ENCODE peak calls at places on chromosomes 4 and X, in eight cellular contexts. C is hepatocyte; Z is stomach; A is Panc1; Y is CD8-positive, alpha-beta T cell; G is CD4-positive, CD25-positive, alpha-beta regulatory T cell; W is GM06990; L is body of pancreas. T is an unnamed sample.

GRCh38 chrX:72395252-72395651 is 89.5 kb upstream of the CITED1 start:
- DNase-seq in C (no peak), Z (no peak), A (no peak), Y (no peak), G (no peak), W (no peak), L (no peak), T (no peak)

GRCh38 chr4:124202106-124202505 is 510.4 kb downstream of the ANKRD50 start:
- DNase-seq in C (peak; percentile 24), Z (no peak), A (no peak), Y (no peak), G (no peak), W (no peak), L (peak; percentile 17), T (no peak)

GRCh38 chr4:7193040-7193958 is 961 bp downstream of the SORCS2 start:
- DNase-seq in C (no peak), Z (no peak), A (no peak), Y (no peak), G (no peak), W (no peak), L (no peak), T (no peak)

GRCh38 chr4:43410636-43411035 is 518.1 kb downstream of the GRXCR1 start:
- DNase-seq in C (no peak), Z (no peak), A (no peak), Y (no peak), G (no peak), W (no peak), L (no peak), T (no peak)

GRCh38 chr4:145218251-145218650 is 37.9 kb upstream of the OTUD4 start:
- DNase-seq in C (no peak), Z (no peak), A (no peak), Y (no peak), G (no peak), W (peak; percentile 19), L (no peak), T (no peak)

GRCh38 chr4:188110741-188111458 is 1.5 kb upstream of the TRIML2 start:
- DNase-seq in C (no peak), Z (no peak), A (no peak), Y (no peak), G (no peak), W (no peak), L (no peak), T (no peak)

GRCh38 chrX:18970465-18970864 is 13.4 kb downstream of the PHKA2 start:
- DNase-seq in C (no peak), Z (no peak), A (no peak), Y (no peak), G (no peak), W (no peak), L (no peak), T (no peak)

GRCh38 chrX:63686878-63687714 is 97.9 kb downstream of the ARHGEF9 start:
- DNase-seq in C (peak; percentile 35), Z (no peak), A (peak; percentile 35), Y (no peak), G (no peak), W (peak; percentile 9), L (no peak), T (peak; percentile 36)

GRCh38 chr4:7590205-7590604 is 155.5 kb upstream of the PSAPL1 start:
- DNase-seq in C (no peak), Z (no peak), A (no peak), Y (no peak), G (no peak), W (no peak), L (no peak), T (no peak)

GRCh38 chr4:17713779-17714178 is 67.6 kb downstream of the FAM184B start:
- DNase-seq in C (no peak), Z (no peak), A (no peak), Y (no peak), G (no peak), W (no peak), L (no peak), T (no peak)

GRCh38 chrX:53684415-53685192 is 1.9 kb downstream of the HUWE1 start:
- DNase-seq in C (no peak), Z (no peak), A (no peak), Y (no peak), G (no peak), W (no peak), L (no peak), T (no peak)

GRCh38 chrX:101219116-101219839 is at the start of gene DRP2:
- DNase-seq in C (no peak), Z (no peak), A (no peak), Y (no peak), G (no peak), W (no peak), L (no peak), T (no peak)

GRCh38 chrX:96763608-96764007 is 79.0 kb downstream of the DIAPH2 start:
- DNase-seq in C (no peak), Z (no peak), A (no peak), Y (no peak), G (no peak), W (no peak), L (no peak), T (no peak)

GRCh38 chrX:96761566-96761965 is 76.9 kb downstream of the DIAPH2 start:
- DNase-seq in C (no peak), Z (no peak), A (no peak), Y (no peak), G (no peak), W (no peak), L (no peak), T (no peak)

GRCh38 chrX:96770315-96770714 is 85.7 kb downstream of the DIAPH2 start:
- DNase-seq in C (peak; percentile 36), Z (no peak), A (no peak), Y (no peak), G (no peak), W (no peak), L (no peak), T (no peak)

DNA sequence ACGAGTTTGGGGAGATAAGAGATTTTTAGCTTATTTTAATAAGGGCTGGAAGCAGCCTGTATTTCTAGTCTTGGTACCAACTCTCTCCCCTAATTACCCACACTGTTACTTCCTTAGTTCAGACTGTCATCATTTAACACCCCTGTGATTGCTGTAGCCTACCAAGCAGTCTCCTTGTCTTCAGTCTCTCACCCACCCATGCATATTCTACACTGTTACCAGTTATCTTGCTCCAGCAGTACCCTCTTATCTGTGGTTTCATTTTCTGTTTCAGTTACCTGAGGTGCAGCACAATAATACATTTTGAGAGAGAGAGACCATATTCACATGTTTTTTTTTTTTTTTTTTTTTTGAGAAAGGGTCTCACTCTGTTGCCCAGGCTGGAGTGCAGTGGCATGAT is 80.2 kb downstream of the DIAPH2 start:
- DNase-seq in C (no peak), Z (no peak), A (no peak), Y (no peak), G (no peak), W (no peak), L (no peak), T (no peak)
- H3K27me3 ChIP-seq in C (no peaks in the 10 kb centered on the region), Z (no peaks in the 10 kb centered on the region), A (no peaks in the 10 kb centered on the region), Y (no peaks in the 10 kb centered on the region), G (no peaks in the 10 kb centered on the region), W (no peaks in the 10 kb centered on the region), L (no peaks in the 10 kb centered on the region), T (no peaks in the 10 kb centered on the region)

DNA sequence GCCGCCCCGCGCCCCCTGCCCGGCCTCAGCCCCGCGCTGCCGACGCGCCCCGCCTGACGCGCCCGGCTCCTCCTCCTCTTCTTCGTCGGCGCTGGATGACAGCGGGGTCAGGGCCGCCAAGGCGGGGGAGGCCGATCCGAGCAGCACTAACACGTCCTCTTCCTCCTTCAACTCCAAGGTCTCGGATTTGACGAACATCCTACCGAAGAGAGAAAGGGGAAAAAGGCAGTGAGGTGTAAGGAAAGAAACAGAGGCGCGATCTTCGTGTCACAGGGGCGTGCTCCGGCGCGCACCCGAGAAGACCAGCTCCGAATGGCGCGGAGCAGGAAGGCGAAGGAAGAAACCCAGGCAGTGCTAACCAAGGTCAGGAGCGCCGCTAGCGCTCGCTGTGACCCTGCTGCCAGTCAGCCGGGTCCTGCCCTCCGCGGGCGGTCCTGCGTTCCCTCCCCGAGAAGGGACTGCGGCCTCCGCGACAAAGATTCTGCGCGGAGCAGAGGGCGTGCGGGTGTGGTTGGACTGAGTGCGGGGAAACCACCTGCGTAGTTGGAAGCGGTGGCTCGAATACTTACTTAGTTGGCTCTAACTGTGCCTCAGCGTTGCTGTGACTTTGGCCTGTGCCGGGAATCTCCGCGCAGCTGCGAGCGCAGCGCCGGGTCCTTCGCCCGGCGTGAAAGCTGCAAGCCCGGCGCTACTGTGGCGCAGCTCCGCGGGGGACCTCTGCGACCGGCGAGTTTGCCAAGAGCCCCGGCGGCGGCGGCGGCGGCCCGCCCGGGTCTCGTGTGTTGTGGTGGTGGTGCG is 503 bp downstream of the NEUROG2 start:
- DNase-seq in C (peak; percentile 46), Z (no peak), A (no peak), Y (no peak), G (peak; percentile 13), W (peak; percentile 79), L (peak; percentile 24), T (peak; percentile 57)
- H3K27me3 ChIP-seq in C (peaks cover 98% of the 10 kb centered on the region), Z (peaks cover 96% of the 10 kb centered on the region), A (peaks cover 26% of the 10 kb centered on the region), Y (peaks cover 74% of the 10 kb centered on the region), G (peaks cover 67% of the 10 kb centered on the region), W (no peaks in the 10 kb centered on the region), L (peaks cover 55% of the 10 kb centered on the region), T (peaks cover 77% of the 10 kb centered on the region)

DNA sequence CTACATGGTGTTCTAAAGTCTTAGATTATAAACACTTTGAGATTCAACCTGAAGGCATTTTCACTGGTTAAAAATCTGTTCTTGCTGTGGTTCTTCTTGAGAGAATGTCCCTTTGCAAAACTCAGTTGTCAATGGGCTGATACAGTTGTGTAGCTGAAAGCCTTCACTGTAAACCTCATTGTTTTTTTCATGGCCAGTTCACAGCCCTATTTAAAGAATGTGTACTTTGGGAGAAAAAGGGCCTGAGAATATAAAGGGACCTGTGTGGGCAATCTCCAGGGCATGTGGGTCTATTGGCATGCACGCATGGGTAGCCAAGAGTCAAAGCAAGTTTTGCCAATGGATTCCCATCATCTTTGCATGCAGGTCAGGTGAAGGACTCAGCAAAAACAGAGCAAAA is 7.8 kb upstream of the MAP7D3 start:
- DNase-seq in C (no peak), Z (no peak), A (no peak), Y (no peak), G (no peak), W (no peak), L (no peak), T (no peak)
- H3K27me3 ChIP-seq in C (no peaks in the 10 kb centered on the region), Z (no peaks in the 10 kb centered on the region), A (no peaks in the 10 kb centered on the region), Y (no peaks in the 10 kb centered on the region), G (peaks cover 2% of the 10 kb centered on the region), W (no peaks in the 10 kb centered on the region), L (no peaks in the 10 kb centered on the region), T (no peaks in the 10 kb centered on the region)

DNA sequence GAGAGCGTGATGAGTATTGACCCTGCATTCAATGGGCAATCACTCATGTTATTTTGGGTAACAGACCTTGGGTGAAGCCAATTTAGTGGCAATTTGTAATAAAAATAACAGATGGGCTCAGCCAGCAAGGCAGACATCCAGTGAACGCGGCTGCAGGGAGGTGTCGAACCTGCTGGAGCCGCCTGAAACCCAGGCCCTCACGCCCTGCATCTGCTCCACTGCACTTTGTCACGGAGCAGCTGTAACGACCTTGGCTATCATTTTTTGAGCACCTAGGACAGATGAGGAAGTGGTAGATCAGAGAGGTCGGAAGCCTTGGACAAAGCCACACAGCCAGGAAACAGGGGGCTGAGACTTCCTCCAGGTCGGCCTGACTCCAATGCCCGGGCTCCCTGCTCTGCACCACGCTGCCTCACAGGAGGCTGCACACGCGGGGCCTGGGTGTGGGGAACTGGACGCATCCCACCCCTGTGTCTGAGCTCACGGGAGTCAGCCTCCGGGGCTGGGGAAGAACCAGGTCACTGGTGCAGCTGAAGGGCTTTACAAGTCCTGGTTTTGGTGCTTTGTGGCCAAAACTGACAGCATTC is 19.4 kb downstream of the HMX1 start:
- DNase-seq in C (no peak), Z (no peak), A (no peak), Y (no peak), G (no peak), W (no peak), L (no peak), T (no peak)
- H3K27me3 ChIP-seq in C (peaks cover 75% of the 10 kb centered on the region), Z (peaks cover 53% of the 10 kb centered on the region), A (no peaks in the 10 kb centered on the region), Y (no peaks in the 10 kb centered on the region), G (peaks cover 8% of the 10 kb centered on the region), W (no peaks in the 10 kb centered on the region), L (peaks cover 8% of the 10 kb centered on the region), T (no peaks in the 10 kb centered on the region)

GRCh38 chr4:80192252-80192866 is 4.9 kb upstream of the PRDM8 start:
- DNase-seq in C (no peak), Z (no peak), A (no peak), Y (no peak), G (no peak), W (no peak), L (no peak), T (no peak)
- H3K27me3 ChIP-seq in C (peaks cover 100% of the 10 kb centered on the region), Z (peaks cover 48% of the 10 kb centered on the region), A (no peaks in the 10 kb centered on the region), Y (peaks cover 25% of the 10 kb centered on the region), G (no peaks in the 10 kb centered on the region), W (no peaks in the 10 kb centered on the region), L (peaks cover 6% of the 10 kb centered on the region), T (no peaks in the 10 kb centered on the region)

T was measured in SJSA1.